ENCODE peak calls at places on chromosomes 7 and 10, in seven cellular contexts. H is mesenchymal stem cell, D is IMR-90, F is H9, A is mesendoderm, B is trophoblast cell, L is H1. O is an unnamed sample.

GRCh38 chr7:97576043-97576442 is 155.8 kb upstream of the TAC1 start:
- DNase-seq in H (no peak), D (no peak), F (no peak), A (peak), B (no peak), L (no peak), O (no peak)

GRCh38 chr7:30852360-30852709 is 59.3 kb upstream of the AQP1 start:
- DNase-seq in H (no peak), D (no peak), F (no peak), A (peak), B (no peak), L (no peak), O (no peak)

GRCh38 chr7:7620224-7620623 is 20.3 kb upstream of the UMAD1 start:
- DNase-seq in H (no peak), D (no peak), F (no peak), A (no peak), B (no peak), L (no peak), O (no peak)

GRCh38 chr7:27661776-27662489 is 750 bp downstream of the HIBADH start:
- DNase-seq in H (peak), D (peak), F (no peak), A (no peak), B (peak), L (no peak), O (no peak)

GRCh38 chr7:977326-978048 is 2.1 kb upstream of the COX19 start:
- DNase-seq in H (peak), D (peak), F (no peak), A (no peak), B (no peak), L (no peak), O (no peak)

GRCh38 chr10:23693895-23694294 is 255.0 kb downstream of the OTUD1 start:
- DNase-seq in H (no peak), D (no peak), F (peak), A (no peak), B (no peak), L (peak), O (no peak)

GRCh38 chr7:17234398-17235021 is 63.9 kb upstream of the AHR start:
- DNase-seq in H (peak), D (peak), F (no peak), A (peak), B (peak), L (no peak), O (no peak)

GRCh38 chr7:141585592-141586510 is 34.6 kb downstream of the AGK start:
- DNase-seq in H (peak), D (peak), F (no peak), A (peak), B (peak), L (no peak), O (no peak)

GRCh38 chr10:6912424-6912823 is 332.3 kb upstream of the PRKCQ start:
- DNase-seq in H (peak), D (peak), F (no peak), A (no peak), B (no peak), L (no peak), O (no peak)

GRCh38 chr7:123939784-123940183 is 14.7 kb downstream of the SPAM1 start:
- DNase-seq in H (no peak), D (no peak), F (no peak), A (no peak), B (no peak), L (no peak), O (no peak)

GRCh38 chr7:138755831-138756590 is 41.8 kb upstream of the TMEM213 start:
- DNase-seq in H (no peak), D (no peak), F (no peak), A (no peak), B (no peak), L (no peak), O (no peak)

GRCh38 chr10:1379601-1380000 is 323.4 kb downstream of the WDR37 start:
- DNase-seq in H (no peak), D (no peak), F (peak), A (peak), B (no peak), L (peak), O (no peak)

GRCh38 chr10:16857419-16857818 is 40.2 kb upstream of the RSU1 start:
- DNase-seq in H (no peak), D (no peak), F (no peak), A (no peak), B (no peak), L (no peak), O (no peak)

GRCh38 chr10:16853809-16854208 is 36.6 kb upstream of the RSU1 start:
- DNase-seq in H (no peak), D (no peak), F (no peak), A (no peak), B (no peak), L (no peak), O (no peak)

GRCh38 chr10:16854623-16855022 is 37.4 kb upstream of the RSU1 start:
- DNase-seq in H (peak), D (no peak), F (no peak), A (no peak), B (no peak), L (no peak), O (no peak)

GRCh38 chr10:16856567-16856966 is 39.3 kb upstream of the RSU1 start:
- DNase-seq in H (peak), D (no peak), F (no peak), A (peak), B (no peak), L (no peak), O (no peak)

GRCh38 chr10:16856092-16856491 is 38.9 kb upstream of the RSU1 start:
- DNase-seq in H (no peak), D (no peak), F (no peak), A (no peak), B (no peak), L (no peak), O (no peak)
- H2BK120ac ChIP-seq in H (no peak), D (no peak), F (no peak), A (no peak), B (no peak), L (no peak), O (no peak)

DNA sequence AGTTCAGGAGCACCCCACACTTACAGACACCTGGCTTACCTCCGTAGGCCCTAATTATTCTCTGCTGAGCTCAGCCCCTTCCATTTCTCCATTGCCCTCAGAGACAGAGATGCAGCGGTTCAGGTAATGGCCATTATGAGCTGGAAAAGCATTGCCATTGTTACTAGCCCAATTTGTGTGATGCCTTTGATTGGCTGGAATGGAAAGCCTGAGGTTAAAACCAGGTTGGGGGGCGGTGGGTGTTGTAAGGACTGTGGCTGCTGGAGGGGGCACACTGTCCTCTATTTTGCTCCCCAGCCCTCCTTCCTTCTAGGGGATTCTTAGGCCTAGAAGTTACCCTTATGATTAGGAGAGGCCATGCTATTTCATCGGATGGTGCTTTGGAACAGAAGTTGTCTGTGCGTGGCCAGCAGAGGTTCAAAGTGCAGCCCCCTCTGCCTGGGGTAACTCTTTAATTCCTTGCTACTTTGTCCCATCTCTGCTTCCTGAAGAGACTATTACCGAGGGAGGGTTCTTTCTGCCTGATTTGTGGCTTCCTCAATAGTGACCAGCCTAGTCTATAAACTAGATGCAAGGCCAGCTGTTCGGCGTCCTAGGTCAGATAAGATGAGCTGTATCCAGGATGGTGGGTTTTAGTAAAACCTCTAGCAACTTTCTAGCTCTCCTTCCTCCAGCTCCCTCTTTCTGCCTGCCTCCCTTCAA is 14.2 kb upstream of the ACSL5 start:
- DNase-seq in H (no peak), D (no peak), F (no peak), A (no peak), B (no peak), L (no peak), O (no peak)
- H3K4me2 ChIP-seq in H (no peak), D (no peak), F (no peak), A (no peak), B (no peak), L (no peak), O (no peak)

DNA sequence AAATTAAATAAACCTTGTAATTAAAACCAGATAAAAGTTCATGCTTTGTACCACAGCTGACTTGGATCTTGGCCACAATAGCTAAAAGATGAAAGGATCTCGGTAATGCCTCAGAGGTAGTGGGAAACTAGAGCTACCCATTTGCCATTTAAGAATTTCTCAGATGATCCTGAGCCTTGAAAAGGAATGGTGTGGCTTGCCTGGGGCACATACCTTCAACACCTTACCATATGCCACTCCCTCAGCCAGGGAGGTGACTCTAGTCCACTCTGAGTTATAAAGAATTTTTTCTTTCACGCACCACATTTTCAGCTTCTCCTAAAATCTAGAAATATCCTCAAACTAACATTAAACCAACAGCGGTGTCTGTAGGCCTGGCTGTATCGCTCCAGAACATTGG is 516.3 kb upstream of the TEX47 start:
- DNase-seq in H (no peak), D (no peak), F (no peak), A (peak), B (peak), L (no peak), O (no peak)
- H2BK120ac ChIP-seq in H (no peak), D (no peak), F (no peak), A (no peak), B (no peak), L (no peak), O (no peak)

DNA sequence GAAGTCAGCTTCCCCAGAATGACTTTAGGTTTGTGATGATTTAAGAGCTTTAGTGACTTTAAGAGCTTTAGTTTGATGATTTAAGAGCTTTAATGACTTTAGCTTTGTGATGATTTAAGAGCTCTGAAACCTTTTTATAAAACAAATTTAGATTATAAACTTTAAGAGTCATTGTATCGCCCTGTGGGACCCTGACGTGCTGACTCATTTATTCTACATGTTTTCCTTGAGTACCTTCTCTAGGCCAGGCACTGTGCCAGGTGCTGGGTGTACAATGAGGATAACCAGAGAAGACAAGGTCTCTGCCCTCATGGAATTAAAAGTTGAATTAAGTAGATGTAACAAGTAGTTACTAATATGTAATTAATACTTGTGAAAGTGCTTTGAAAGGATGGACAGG is 45.4 kb downstream of the CNNM1 start:
- DNase-seq in H (no peak), D (no peak), F (no peak), A (no peak), B (no peak), L (no peak), O (no peak)
- H3K4me2 ChIP-seq in H (no peak), D (no peak), F (no peak), A (no peak), B (no peak), L (no peak), O (no peak)

GRCh38 chr7:128458956-128459355 is 3.3 kb downstream of the HILPDA start:
- DNase-seq in H (no peak), D (no peak), F (no peak), A (no peak), B (no peak), L (no peak), O (no peak)
- H2BK120ac ChIP-seq in H (no peak), D (no peak), F (no peak), A (no peak), B (no peak), L (no peak), O (no peak)

GRCh38 chr10:123552760-123553554 is 113.2 kb upstream of the GPR26 start:
- DNase-seq in H (no peak), D (no peak), F (no peak), A (no peak), B (no peak), L (peak), O (no peak)

GRCh38 chr10:123551259-123551658 is 114.9 kb upstream of the GPR26 start:
- DNase-seq in H (no peak), D (no peak), F (no peak), A (no peak), B (no peak), L (peak), O (no peak)

GRCh38 chr10:123548779-123549178 is 117.4 kb upstream of the GPR26 start:
- DNase-seq in H (no peak), D (no peak), F (no peak), A (peak), B (no peak), L (peak), O (no peak)

GRCh38 chr10:123549761-123550454 is 116.2 kb upstream of the GPR26 start:
- DNase-seq in H (no peak), D (no peak), F (no peak), A (no peak), B (no peak), L (peak), O (no peak)

GRCh38 chr10:123550680-123551096 is 115.5 kb upstream of the GPR26 start:
- DNase-seq in H (no peak), D (no peak), F (no peak), A (no peak), B (no peak), L (peak), O (no peak)
- H3K4me2 ChIP-seq in H (no peak), D (no peak), F (no peak), A (no peak), B (no peak), L (no peak), O (no peak)

DNA sequence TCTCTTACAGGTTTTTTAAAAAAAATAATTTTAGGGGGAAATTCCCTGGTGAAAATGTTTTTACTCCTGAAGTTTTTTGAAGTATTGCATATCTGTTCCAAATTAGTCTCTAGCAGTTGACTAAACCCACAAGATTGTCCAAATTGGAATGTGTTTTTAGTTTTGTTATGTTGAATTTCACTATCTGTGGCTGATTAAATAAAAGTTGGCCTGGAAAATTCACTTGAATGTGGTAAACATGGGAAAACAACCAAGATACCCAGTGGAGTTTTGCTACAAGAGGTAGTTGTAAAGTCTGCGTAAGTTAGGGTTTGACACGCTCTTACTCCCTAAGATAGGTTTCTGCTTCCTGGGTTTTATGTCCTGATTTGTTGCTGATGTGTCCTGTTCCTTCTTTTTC is 3.3 kb downstream of the TSGA13 start:
- DNase-seq in H (no peak), D (no peak), F (no peak), A (no peak), B (no peak), L (no peak), O (no peak)
- H2BK120ac ChIP-seq in H (no peak), D (no peak), F (no peak), A (no peak), B (no peak), L (no peak), O (no peak)

GRCh38 chr10:22475857-22476600 is 130.7 kb downstream of the SPAG6 start:
- DNase-seq in H (peak), D (no peak), F (peak), A (peak), B (no peak), L (peak), O (peak)
- H3K4me2 ChIP-seq in H (peak), D (peak), F (peak), A (peak), B (peak), L (peak), O (peak)

DNA sequence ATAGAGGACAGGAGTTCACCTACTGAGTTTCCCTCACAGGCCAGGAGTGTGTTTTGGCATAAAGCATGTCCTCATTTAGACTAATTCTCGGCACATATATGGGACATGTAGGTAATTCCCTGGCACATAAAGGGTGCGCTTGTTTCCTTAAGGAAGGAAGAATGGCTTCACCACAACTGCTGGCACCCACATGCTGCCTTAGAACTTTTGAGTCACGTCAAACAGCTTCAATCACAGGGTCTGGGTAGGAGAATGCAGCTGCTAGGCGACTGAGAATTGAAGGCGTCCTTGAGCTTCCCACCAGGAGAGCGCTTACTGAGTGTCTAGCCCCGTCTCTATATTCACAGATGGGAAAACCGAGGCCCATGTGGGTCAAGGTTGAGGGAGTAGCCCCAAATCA is 146.1 kb downstream of the CHN2 start:
- DNase-seq in H (no peak), D (no peak), F (no peak), A (no peak), B (peak), L (no peak), O (no peak)
- H2BK120ac ChIP-seq in H (no peak), D (no peak), F (no peak), A (no peak), B (no peak), L (no peak), O (no peak)

O was measured in neuronal stem cell.